ENCODE peak calls at places on chromosome 19, in six cellular contexts. One of them, this sample, is unnamed.

GRCh38 chr19:18846862-18847515 is 15.2 kb downstream of the UPF1 start:
- DNase-seq in iris pigment epithelial cell: peak; percentile 74
- DNase-seq in CD4-positive, alpha-beta T cell: peak; percentile 63
- DNase-seq in amniotic epithelial cell: peak; percentile 55
- DNase-seq in H7: peak; percentile 96
- DNase-seq in substantia nigra: peak; percentile 84
- DNase-seq in this sample: peak; percentile 83

GRCh38 chr19:38376576-38376975 is 2.2 kb downstream of the PSMD8 start:
- DNase-seq in iris pigment epithelial cell: no peak
- DNase-seq in CD4-positive, alpha-beta T cell: no peak
- DNase-seq in amniotic epithelial cell: no peak
- DNase-seq in H7: no peak
- DNase-seq in substantia nigra: no peak
- DNase-seq in this sample: no peak

GRCh38 chr19:8641908-8642547 is 11.6 kb downstream of the NFILZ start:
- DNase-seq in iris pigment epithelial cell: peak; percentile 76
- DNase-seq in CD4-positive, alpha-beta T cell: no peak
- DNase-seq in amniotic epithelial cell: peak; percentile 54
- DNase-seq in H7: peak; percentile 56
- DNase-seq in substantia nigra: no peak
- DNase-seq in this sample: peak; percentile 80

GRCh38 chr19:19276386-19276785 is 3.3 kb upstream of the TM6SF2 start:
- DNase-seq in iris pigment epithelial cell: peak; percentile 86
- DNase-seq in CD4-positive, alpha-beta T cell: no peak
- DNase-seq in amniotic epithelial cell: peak; percentile 97
- DNase-seq in H7: peak; percentile 49
- DNase-seq in substantia nigra: no peak
- DNase-seq in this sample: peak; percentile 80

GRCh38 chr19:14507704-14508246 is 10.4 kb downstream of the DNAJB1 start:
- DNase-seq in iris pigment epithelial cell: peak; percentile 67
- DNase-seq in CD4-positive, alpha-beta T cell: no peak
- DNase-seq in amniotic epithelial cell: peak; percentile 42
- DNase-seq in H7: no peak
- DNase-seq in substantia nigra: no peak
- DNase-seq in this sample: peak; percentile 51

GRCh38 chr19:7267792-7268736 is 26.1 kb downstream of the INSR start:
- DNase-seq in iris pigment epithelial cell: no peak
- DNase-seq in CD4-positive, alpha-beta T cell: no peak
- DNase-seq in amniotic epithelial cell: peak; percentile 10
- DNase-seq in H7: no peak
- DNase-seq in substantia nigra: no peak
- DNase-seq in this sample: no peak

GRCh38 chr19:57443121-57443696 is 8.1 kb downstream of the ZNF749 start:
- DNase-seq in iris pigment epithelial cell: no peak
- DNase-seq in CD4-positive, alpha-beta T cell: no peak
- DNase-seq in amniotic epithelial cell: no peak
- DNase-seq in H7: no peak
- DNase-seq in substantia nigra: no peak
- DNase-seq in this sample: no peak

GRCh38 chr19:54416695-54417491 is 1.6 kb downstream of the TTYH1 start:
- DNase-seq in iris pigment epithelial cell: no peak
- DNase-seq in CD4-positive, alpha-beta T cell: no peak
- DNase-seq in amniotic epithelial cell: no peak
- DNase-seq in H7: no peak
- DNase-seq in substantia nigra: no peak
- DNase-seq in this sample: no peak

GRCh38 chr19:2469102-2469914 is 6.6 kb upstream of the GADD45B start:
- DNase-seq in iris pigment epithelial cell: peak; percentile 64
- DNase-seq in CD4-positive, alpha-beta T cell: no peak
- DNase-seq in amniotic epithelial cell: peak; percentile 53
- DNase-seq in H7: peak; percentile 56
- DNase-seq in substantia nigra: no peak
- DNase-seq in this sample: peak; percentile 76

GRCh38 chr19:1221141-1221903 is 15.7 kb downstream of the STK11 start:
- DNase-seq in iris pigment epithelial cell: peak; percentile 46
- DNase-seq in CD4-positive, alpha-beta T cell: no peak
- DNase-seq in amniotic epithelial cell: peak; percentile 49
- DNase-seq in H7: peak; percentile 94
- DNase-seq in substantia nigra: peak; percentile 78
- DNase-seq in this sample: peak; percentile 61

GRCh38 chr19:17688853-17689595 is 870 bp upstream of the UNC13A start:
- DNase-seq in iris pigment epithelial cell: no peak
- DNase-seq in CD4-positive, alpha-beta T cell: no peak
- DNase-seq in amniotic epithelial cell: no peak
- DNase-seq in H7: peak; percentile 77
- DNase-seq in substantia nigra: no peak
- DNase-seq in this sample: no peak

GRCh38 chr19:47663911-47664771 is 49.1 kb upstream of the EHD2 start:
- DNase-seq in iris pigment epithelial cell: peak; percentile 100
- DNase-seq in CD4-positive, alpha-beta T cell: no peak
- DNase-seq in amniotic epithelial cell: peak; percentile 100
- DNase-seq in H7: no peak
- DNase-seq in substantia nigra: peak; percentile 18
- DNase-seq in this sample: peak; percentile 100

GRCh38 chr19:17479325-17479791 is 9.0 kb downstream of the SLC27A1 start:
- DNase-seq in iris pigment epithelial cell: peak; percentile 76
- DNase-seq in CD4-positive, alpha-beta T cell: no peak
- DNase-seq in amniotic epithelial cell: peak; percentile 83
- DNase-seq in H7: peak; percentile 62
- DNase-seq in substantia nigra: peak; percentile 53
- DNase-seq in this sample: peak; percentile 77

GRCh38 chr19:1970003-1970805 is 29.2 kb downstream of the CSNK1G2 start:
- DNase-seq in iris pigment epithelial cell: no peak
- DNase-seq in CD4-positive, alpha-beta T cell: no peak
- DNase-seq in amniotic epithelial cell: no peak
- DNase-seq in H7: no peak
- DNase-seq in substantia nigra: no peak
- DNase-seq in this sample: no peak

GRCh38 chr19:31145021-31145420 is 204.2 kb downstream of the TSHZ3 start:
- DNase-seq in iris pigment epithelial cell: no peak
- DNase-seq in CD4-positive, alpha-beta T cell: no peak
- DNase-seq in amniotic epithelial cell: no peak
- DNase-seq in H7: no peak
- DNase-seq in substantia nigra: no peak
- DNase-seq in this sample: no peak

GRCh38 chr19:35037716-35038622 is 3.6 kb upstream of the HPN start:
- DNase-seq in iris pigment epithelial cell: no peak
- DNase-seq in CD4-positive, alpha-beta T cell: no peak
- DNase-seq in amniotic epithelial cell: no peak
- DNase-seq in H7: no peak
- DNase-seq in substantia nigra: peak; percentile 35
- DNase-seq in this sample: peak; percentile 59

GRCh38 chr19:38463365-38463764 is 29.9 kb downstream of the RYR1 start:
- DNase-seq in iris pigment epithelial cell: no peak
- DNase-seq in CD4-positive, alpha-beta T cell: no peak
- DNase-seq in amniotic epithelial cell: no peak
- DNase-seq in H7: peak; percentile 44
- DNase-seq in substantia nigra: no peak
- DNase-seq in this sample: no peak

GRCh38 chr19:42168206-42168605 is 36.0 kb upstream of the POU2F2 start:
- DNase-seq in iris pigment epithelial cell: no peak
- DNase-seq in CD4-positive, alpha-beta T cell: no peak
- DNase-seq in amniotic epithelial cell: no peak
- DNase-seq in H7: no peak
- DNase-seq in substantia nigra: no peak
- DNase-seq in this sample: no peak

GRCh38 chr19:50003810-50004419 is 21.3 kb downstream of the VRK3 start:
- DNase-seq in iris pigment epithelial cell: peak; percentile 91
- DNase-seq in CD4-positive, alpha-beta T cell: no peak
- DNase-seq in amniotic epithelial cell: peak; percentile 98
- DNase-seq in H7: no peak
- DNase-seq in substantia nigra: no peak
- DNase-seq in this sample: peak; percentile 95

GRCh38 chr19:44738603-44739585 is 9.6 kb upstream of the BCL3 start:
- DNase-seq in iris pigment epithelial cell: no peak
- DNase-seq in CD4-positive, alpha-beta T cell: no peak
- DNase-seq in amniotic epithelial cell: no peak
- DNase-seq in H7: peak; percentile 37
- DNase-seq in substantia nigra: no peak
- DNase-seq in this sample: no peak

GRCh38 chr19:29552454-29553280 is 26.9 kb downstream of the VSTM2B start:
- DNase-seq in iris pigment epithelial cell: no peak
- DNase-seq in CD4-positive, alpha-beta T cell: no peak
- DNase-seq in amniotic epithelial cell: no peak
- DNase-seq in H7: no peak
- DNase-seq in substantia nigra: no peak
- DNase-seq in this sample: no peak

GRCh38 chr19:55179570-55180484 is at the start of gene SYT5:
- DNase-seq in iris pigment epithelial cell: no peak
- DNase-seq in CD4-positive, alpha-beta T cell: peak; percentile 64
- DNase-seq in amniotic epithelial cell: no peak
- DNase-seq in H7: peak; percentile 96
- DNase-seq in substantia nigra: peak; percentile 34
- DNase-seq in this sample: no peak

GRCh38 chr19:55027472-55028337 is 10.4 kb downstream of the GP6 start:
- DNase-seq in iris pigment epithelial cell: peak; percentile 3
- DNase-seq in CD4-positive, alpha-beta T cell: no peak
- DNase-seq in amniotic epithelial cell: no peak
- DNase-seq in H7: peak; percentile 38
- DNase-seq in substantia nigra: no peak
- DNase-seq in this sample: no peak

GRCh38 chr19:40721936-40722661 is 5.2 kb downstream of the ITPKC start:
- DNase-seq in iris pigment epithelial cell: peak; percentile 66
- DNase-seq in CD4-positive, alpha-beta T cell: no peak
- DNase-seq in amniotic epithelial cell: peak; percentile 84
- DNase-seq in H7: no peak
- DNase-seq in substantia nigra: no peak
- DNase-seq in this sample: peak; percentile 44

GRCh38 chr19:40611096-40611495 is 9.9 kb downstream of the LTBP4 start:
- DNase-seq in iris pigment epithelial cell: no peak
- DNase-seq in CD4-positive, alpha-beta T cell: peak; percentile 27
- DNase-seq in amniotic epithelial cell: no peak
- DNase-seq in H7: no peak
- DNase-seq in substantia nigra: no peak
- DNase-seq in this sample: no peak

GRCh38 chr19:33426621-33427475 is 53.3 kb downstream of the CEBPG start:
- DNase-seq in iris pigment epithelial cell: no peak
- DNase-seq in CD4-positive, alpha-beta T cell: no peak
- DNase-seq in amniotic epithelial cell: no peak
- DNase-seq in H7: no peak
- DNase-seq in substantia nigra: no peak
- DNase-seq in this sample: no peak

GRCh38 chr19:5489511-5489910 is 34.3 kb downstream of the ZNRF4 start:
- DNase-seq in iris pigment epithelial cell: no peak
- DNase-seq in CD4-positive, alpha-beta T cell: no peak
- DNase-seq in amniotic epithelial cell: no peak
- DNase-seq in H7: no peak
- DNase-seq in substantia nigra: no peak
- DNase-seq in this sample: no peak

GRCh38 chr19:33391631-33392249 is 18.2 kb downstream of the CEBPG start:
- DNase-seq in iris pigment epithelial cell: no peak
- DNase-seq in CD4-positive, alpha-beta T cell: no peak
- DNase-seq in amniotic epithelial cell: no peak
- DNase-seq in H7: no peak
- DNase-seq in substantia nigra: no peak
- DNase-seq in this sample: no peak

GRCh38 chr19:1283917-1284292 is 1.8 kb upstream of the EFNA2 start:
- DNase-seq in iris pigment epithelial cell: no peak
- DNase-seq in CD4-positive, alpha-beta T cell: no peak
- DNase-seq in amniotic epithelial cell: no peak
- DNase-seq in H7: no peak
- DNase-seq in substantia nigra: no peak
- DNase-seq in this sample: no peak

GRCh38 chr19:4368128-4368820 is 24.9 kb downstream of the MPND start:
- DNase-seq in iris pigment epithelial cell: peak; percentile 56
- DNase-seq in CD4-positive, alpha-beta T cell: no peak
- DNase-seq in amniotic epithelial cell: no peak
- DNase-seq in H7: no peak
- DNase-seq in substantia nigra: no peak
- DNase-seq in this sample: peak; percentile 35

GRCh38 chr19:9757544-9758501 is 10.7 kb downstream of the ZNF846 start:
- DNase-seq in iris pigment epithelial cell: no peak
- DNase-seq in CD4-positive, alpha-beta T cell: no peak
- DNase-seq in amniotic epithelial cell: peak; percentile 35
- DNase-seq in H7: no peak
- DNase-seq in substantia nigra: no peak
- DNase-seq in this sample: peak; percentile 3

GRCh38 chr19:17138937-17139598 is 63.5 kb downstream of the MYO9B start:
- DNase-seq in iris pigment epithelial cell: no peak
- DNase-seq in CD4-positive, alpha-beta T cell: no peak
- DNase-seq in amniotic epithelial cell: no peak
- DNase-seq in H7: no peak
- DNase-seq in substantia nigra: no peak
- DNase-seq in this sample: no peak

GRCh38 chr19:33410915-33411401 is 37.4 kb downstream of the CEBPG start:
- DNase-seq in iris pigment epithelial cell: no peak
- DNase-seq in CD4-positive, alpha-beta T cell: no peak
- DNase-seq in amniotic epithelial cell: no peak
- DNase-seq in H7: no peak
- DNase-seq in substantia nigra: no peak
- DNase-seq in this sample: no peak

GRCh38 chr19:15934332-15935078 is at the start of gene CYP4F11:
- DNase-seq in iris pigment epithelial cell: no peak
- DNase-seq in CD4-positive, alpha-beta T cell: no peak
- DNase-seq in amniotic epithelial cell: no peak
- DNase-seq in H7: no peak
- DNase-seq in substantia nigra: peak; percentile 36
- DNase-seq in this sample: no peak

This sample was measured in fibroblast of pulmonary artery.